ENCODE peak calls at places on chromosome 16, in six cellular contexts. C is AG04449; Z is CD8-positive, alpha-beta T cell; K is CD4-positive, alpha-beta T cell; L is osteocyte; R is HFF-Myc. O is an unnamed sample.

GRCh38 chr16:85465328-85466307 is 147.5 kb upstream of the GSE1 start:
- DNase-seq in C (no peak), Z (no peak), K (no peak), L (no peak), R (no peak), O (no peak)

GRCh38 chr16:11740567-11740966 is 2.1 kb downstream of the TXNDC11 start:
- DNase-seq in C (no peak), Z (no peak), K (no peak), L (no peak), R (no peak), O (no peak)

GRCh38 chr16:57412584-57412983 is 8.0 kb downstream of the CCL17 start:
- DNase-seq in C (no peak), Z (no peak), K (no peak), L (no peak), R (no peak), O (no peak)

GRCh38 chr16:75406943-75407342 is 26.4 kb downstream of the CFDP1 start:
- DNase-seq in C (no peak), Z (no peak), K (no peak), L (no peak), R (no peak), O (no peak)

GRCh38 chr16:58684001-58684353 is 593 bp downstream of the SLC38A7 start:
- DNase-seq in C (no peak), Z (no peak), K (no peak), L (no peak), R (no peak), O (no peak)

GRCh38 chr16:58048494-58048893 is 22.9 kb downstream of the MMP15 start:
- DNase-seq in C (no peak), Z (no peak), K (no peak), L (no peak), R (no peak), O (no peak)

GRCh38 chr16:23182206-23182674 is 305 bp upstream of the SCNN1G start:
- DNase-seq in C (no peak), Z (peak; percentile 64), K (peak; percentile 74), L (no peak), R (no peak), O (peak; percentile 57)

GRCh38 chr16:57949013-57949412 is 21.9 kb downstream of the CNGB1 start:
- DNase-seq in C (no peak), Z (no peak), K (no peak), L (no peak), R (no peak), O (no peak)

GRCh38 chr16:21083729-21084268 is 66.8 kb downstream of the DNAH3 start:
- DNase-seq in C (no peak), Z (peak; percentile 46), K (peak; percentile 31), L (no peak), R (no peak), O (peak; percentile 24)

GRCh38 chr16:75093598-75094540 is 22.7 kb downstream of the LDHD start:
- DNase-seq in C (no peak), Z (no peak), K (no peak), L (no peak), R (no peak), O (no peak)

GRCh38 chr16:14641206-14641605 is 8.5 kb downstream of the BFAR start:
- DNase-seq in C (no peak), Z (no peak), K (no peak), L (no peak), R (no peak), O (no peak)

GRCh38 chr16:14002416-14002815 is 68.7 kb upstream of the MRTFB start:
- DNase-seq in C (no peak), Z (no peak), K (no peak), L (no peak), R (no peak), O (no peak)

GRCh38 chr16:57383276-57384247 is 11.3 kb downstream of the CX3CL1 start:
- DNase-seq in C (no peak), Z (no peak), K (no peak), L (no peak), R (no peak), O (no peak)

GRCh38 chr16:53090591-53091507 is 36.1 kb downstream of the CHD9 start:
- DNase-seq in C (peak; percentile 97), Z (no peak), K (no peak), L (peak; percentile 97), R (peak; percentile 99), O (peak; percentile 21)

GRCh38 chr16:1923299-1924034 is 5.3 kb upstream of the HS3ST6 start:
- DNase-seq in C (no peak), Z (no peak), K (no peak), L (no peak), R (peak; percentile 66), O (no peak)
- TF ChIP-seq CTCF in C (peak; percentile 30), Z (peak; percentile 31), K (no peak), L (peak; percentile 50), R (peak; percentile 66), O (no peak)

DNA sequence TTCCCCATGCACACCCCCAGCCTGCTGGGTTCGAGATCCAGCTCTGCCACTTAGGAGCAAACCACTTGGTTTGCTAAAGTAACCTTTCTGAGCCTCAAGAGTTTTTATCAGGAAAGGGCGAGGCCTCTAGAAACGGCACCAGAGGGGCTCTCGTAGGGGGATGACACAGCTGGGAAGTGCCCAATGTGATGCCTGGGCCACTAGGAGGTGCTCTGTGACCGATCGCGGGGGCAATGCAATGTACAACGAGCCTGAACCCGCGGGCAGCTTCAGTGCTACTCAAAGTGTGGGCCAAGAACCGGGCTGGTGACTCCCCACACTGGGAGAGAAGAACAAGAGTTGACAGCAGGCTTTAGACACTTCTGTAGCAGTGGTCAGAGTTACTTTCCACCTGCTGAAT is 9.4 kb downstream of the C16orf89 start:
- DNase-seq in C (no peak), Z (peak; percentile 39), K (peak; percentile 30), L (no peak), R (no peak), O (no peak)
- TF ChIP-seq CTCF in C (peak; percentile 36), Z (peak; percentile 35), K (no peak), L (peak; percentile 38), R (peak; percentile 67), O (no peak)

GRCh38 chr16:31267332-31268032 is 7.7 kb downstream of the ITGAM start:
- DNase-seq in C (no peak), Z (no peak), K (no peak), L (peak; percentile 25), R (no peak), O (no peak)

GRCh38 chr16:31268033-31268365 is 8.2 kb downstream of the ITGAM start:
- DNase-seq in C (no peak), Z (no peak), K (no peak), L (peak; percentile 42), R (no peak), O (no peak)

GRCh38 chr16:31262084-31262483 is 2.3 kb downstream of the ITGAM start:
- DNase-seq in C (no peak), Z (no peak), K (no peak), L (no peak), R (no peak), O (no peak)

GRCh38 chr16:31268891-31269290 is 9.1 kb downstream of the ITGAM start:
- DNase-seq in C (no peak), Z (no peak), K (no peak), L (peak; percentile 49), R (no peak), O (no peak)

GRCh38 chr16:31265329-31266245 is 5.8 kb downstream of the ITGAM start:
- DNase-seq in C (no peak), Z (peak; percentile 55), K (peak; percentile 40), L (no peak), R (no peak), O (peak; percentile 72)
- TF ChIP-seq CTCF in C (no peak), Z (no peak), K (no peak), L (no peak), R (no peak), O (no peak)

GRCh38 chr16:64089697-64090096 is 1032.2 kb downstream of the CDH11 start:
- DNase-seq in C (no peak), Z (no peak), K (no peak), L (no peak), R (peak; percentile 2), O (no peak)
- TF ChIP-seq CTCF in C (peak; percentile 14), Z (no peak), K (no peak), L (peak; percentile 66), R (peak; percentile 59), O (no peak)

DNA sequence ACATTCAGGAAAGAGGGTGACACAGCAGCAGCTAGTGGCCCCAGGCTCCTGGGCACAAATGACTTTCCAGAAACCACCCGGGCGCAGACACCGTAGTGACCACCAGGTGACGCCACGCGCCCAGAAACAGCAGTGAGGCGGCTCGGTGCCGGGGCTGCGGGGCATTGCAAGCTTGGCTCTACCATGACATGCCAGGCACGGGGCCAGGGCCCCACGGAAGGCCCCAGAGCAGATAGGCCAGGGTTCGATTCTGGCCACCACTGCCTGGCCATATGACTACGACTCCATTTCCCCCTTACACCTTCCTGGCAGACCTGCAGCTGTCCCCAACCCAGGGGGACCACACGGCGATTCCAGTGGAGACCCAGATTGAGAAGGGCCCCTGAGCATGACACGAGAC is 6.7 kb downstream of the RHBDF1 start:
- DNase-seq in C (no peak), Z (peak; percentile 86), K (peak; percentile 79), L (peak; percentile 95), R (no peak), O (peak; percentile 85)
- TF ChIP-seq CTCF in C (peak; percentile 96), Z (peak; percentile 91), K (peak; percentile 88), L (peak; percentile 95), R (peak; percentile 96), O (peak; percentile 94)

GRCh38 chr16:89246903-89247733 is 29.6 kb downstream of the ZNF778 start:
- DNase-seq in C (no peak), Z (peak; percentile 97), K (peak; percentile 93), L (peak; percentile 99), R (peak; percentile 39), O (peak; percentile 94)
- TF ChIP-seq CTCF in C (no peak), Z (no peak), K (no peak), L (peak; percentile 16), R (peak; percentile 3), O (no peak)

GRCh38 chr16:66273036-66273435 is 93.5 kb upstream of the CDH5 start:
- DNase-seq in C (no peak), Z (no peak), K (no peak), L (peak; percentile 59), R (no peak), O (no peak)

GRCh38 chr16:66275795-66276428 is 90.6 kb upstream of the CDH5 start:
- DNase-seq in C (no peak), Z (no peak), K (no peak), L (peak; percentile 65), R (no peak), O (no peak)

GRCh38 chr16:66272461-66272860 is 94.0 kb upstream of the CDH5 start:
- DNase-seq in C (no peak), Z (no peak), K (no peak), L (no peak), R (no peak), O (no peak)

GRCh38 chr16:66274335-66275110 is 92.0 kb upstream of the CDH5 start:
- DNase-seq in C (no peak), Z (no peak), K (no peak), L (peak; percentile 65), R (no peak), O (no peak)

DNA sequence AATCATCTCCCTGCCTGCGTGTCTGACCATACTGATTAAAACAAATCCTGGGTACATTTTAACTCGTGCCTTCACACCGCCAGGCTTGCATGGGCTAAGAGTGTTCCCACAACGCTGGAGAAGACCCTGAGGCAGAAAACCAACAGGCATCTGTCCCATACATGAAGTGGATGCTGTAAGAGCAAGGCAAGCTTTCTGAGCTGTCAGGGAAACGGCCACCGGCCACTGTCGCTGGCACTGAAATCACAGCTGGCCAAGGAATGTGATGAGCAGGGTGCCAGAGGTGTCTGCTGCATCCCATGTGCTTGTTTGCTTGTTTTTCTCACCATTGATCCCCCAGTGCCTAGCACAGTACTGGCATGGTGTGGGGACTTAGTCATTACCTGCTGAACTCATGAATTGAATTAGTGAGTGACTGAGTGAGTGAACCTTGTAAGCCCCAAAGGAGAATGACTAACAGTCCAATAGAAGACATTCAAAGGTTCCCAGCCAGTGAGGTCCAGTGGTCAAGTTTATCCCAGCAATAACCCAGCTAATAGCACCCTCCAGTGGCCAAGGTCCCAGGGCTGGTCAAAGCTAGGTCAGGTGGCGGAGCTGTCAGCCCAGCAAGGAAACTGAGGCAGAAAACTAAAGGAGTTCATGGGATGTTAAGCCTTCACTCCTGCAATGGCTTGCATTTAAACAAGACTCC is 92.7 kb upstream of the CDH5 start:
- DNase-seq in C (no peak), Z (no peak), K (no peak), L (peak; percentile 70), R (no peak), O (no peak)
- TF ChIP-seq CTCF in C (peak; percentile 30), Z (no peak), K (no peak), L (no peak), R (peak; percentile 52), O (no peak)